ENCODE peak calls at places on chromosomes 2 and 18, in seven cellular contexts. N is mesendoderm, L is H9, Q is neuronal stem cell, Y is H1, M is mesenchymal stem cell, P is trophoblast cell. I is an unnamed sample.
A peak's percentile ranks its signal among the peaks of the same experiment; 100 is the strongest.

GRCh38 chr18:75248426-75249191 is 38.0 kb downstream of the TSHZ1 start:
- DNase-seq in N (no peak), L (no peak), Q (no peak), Y (no peak), M (peak; percentile 18), P (no peak), I (no peak)

GRCh38 chr2:138846216-138846821 is 66.1 kb upstream of the NXPH2 start:
- DNase-seq in N (peak; percentile 21), L (no peak), Q (no peak), Y (no peak), M (peak; percentile 17), P (no peak), I (peak; percentile 7)

GRCh38 chr2:41965886-41966285 is 81.9 kb upstream of the PKDCC start:
- DNase-seq in N (no peak), L (no peak), Q (no peak), Y (no peak), M (peak; percentile 46), P (no peak), I (no peak)

GRCh38 chr2:147327636-147328035 is 517.2 kb upstream of the ACVR2A start:
- DNase-seq in N (no peak), L (no peak), Q (no peak), Y (no peak), M (no peak), P (no peak), I (no peak)

GRCh38 chr2:218858671-218859555 is 692 bp upstream of the WNT6 start:
- DNase-seq in N (no peak), L (peak; percentile 60), Q (no peak), Y (peak; percentile 74), M (no peak), P (no peak), I (no peak)

GRCh38 chr2:101036562-101036961 is 34.5 kb downstream of the RPL31 start:
- DNase-seq in N (peak; percentile 20), L (no peak), Q (no peak), Y (no peak), M (peak; percentile 49), P (no peak), I (peak; percentile 33)

GRCh38 chr2:111670776-111671175 is 213.2 kb downstream of the ANAPC1 start:
- DNase-seq in N (no peak), L (no peak), Q (no peak), Y (peak; percentile 31), M (no peak), P (no peak), I (no peak)

GRCh38 chr2:54601339-54601738 is 122.1 kb upstream of the EML6 start:
- DNase-seq in N (no peak), L (no peak), Q (no peak), Y (no peak), M (no peak), P (no peak), I (no peak)

GRCh38 chr18:56952026-56952425 is 194.9 kb upstream of the BOD1L2 start:
- DNase-seq in N (peak; percentile 24), L (no peak), Q (no peak), Y (no peak), M (no peak), P (no peak), I (no peak)

GRCh38 chr18:13910986-13911385 is 4.3 kb downstream of the MC2R start:
- DNase-seq in N (no peak), L (no peak), Q (no peak), Y (peak; percentile 27), M (no peak), P (no peak), I (no peak)

GRCh38 chr2:120853294-120854013 is 117.8 kb downstream of the GLI2 start:
- DNase-seq in N (no peak), L (no peak), Q (no peak), Y (no peak), M (no peak), P (no peak), I (no peak)

GRCh38 chr2:112831956-112832567 is 4.5 kb downstream of the IL1B start:
- DNase-seq in N (no peak), L (no peak), Q (no peak), Y (no peak), M (no peak), P (no peak), I (no peak)

GRCh38 chr2:182779323-182779722 is 63.3 kb downstream of the DNAJC10 start:
- DNase-seq in N (no peak), L (no peak), Q (no peak), Y (no peak), M (no peak), P (no peak), I (no peak)
- H2BK120ac ChIP-seq in N (no peak overlapping the region), L (no peak overlapping the region), Q (no peak overlapping the region), Y (no peak overlapping the region), M (no peak overlapping the region), P (no peak overlapping the region), I (no peak overlapping the region)

GRCh38 chr2:1458432-1458831 is 45.2 kb downstream of the TPO start:
- DNase-seq in N (no peak), L (no peak), Q (no peak), Y (no peak), M (no peak), P (no peak), I (no peak)

GRCh38 chr2:1451451-1451850 is 38.2 kb downstream of the TPO start:
- DNase-seq in N (no peak), L (no peak), Q (no peak), Y (no peak), M (no peak), P (no peak), I (no peak)

GRCh38 chr2:1453561-1453960 is 40.3 kb downstream of the TPO start:
- DNase-seq in N (no peak), L (no peak), Q (no peak), Y (no peak), M (no peak), P (no peak), I (no peak)

GRCh38 chr2:1454346-1454745 is 41.1 kb downstream of the TPO start:
- DNase-seq in N (no peak), L (no peak), Q (no peak), Y (no peak), M (no peak), P (no peak), I (no peak)

DNA sequence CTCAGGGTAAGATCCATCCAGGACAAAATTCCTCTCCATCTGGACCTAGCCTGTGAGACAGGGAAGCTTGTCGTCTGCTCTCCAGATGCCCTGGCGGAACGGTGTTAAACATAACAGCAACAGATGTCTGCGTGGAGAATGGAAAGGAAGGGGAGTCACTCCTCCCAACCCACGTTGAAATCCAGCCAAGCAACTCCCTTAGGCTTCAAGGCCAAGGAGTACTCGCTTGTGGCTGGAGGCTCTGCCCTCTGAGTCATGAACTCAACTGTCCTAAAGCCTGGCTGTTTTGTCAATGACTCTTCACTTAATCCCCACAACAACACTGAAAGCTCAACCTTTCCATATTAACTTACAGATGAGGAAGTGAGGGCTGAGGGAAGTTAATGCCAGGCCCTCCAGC is 42.2 kb downstream of the TPO start:
- DNase-seq in N (no peak), L (no peak), Q (no peak), Y (no peak), M (no peak), P (no peak), I (no peak)
- H2BK120ac ChIP-seq in N (no peak overlapping the region), L (no peak overlapping the region), Q (no peak overlapping the region), Y (no peak overlapping the region), M (no peak overlapping the region), P (no peak overlapping the region), I (no peak overlapping the region)

GRCh38 chr2:47842846-47843245 is 59.9 kb downstream of the MSH6 start:
- DNase-seq in N (no peak), L (no peak), Q (no peak), Y (no peak), M (no peak), P (no peak), I (no peak)

GRCh38 chr2:47849368-47849767 is 56.9 kb downstream of the FBXO11 start:
- DNase-seq in N (no peak), L (no peak), Q (no peak), Y (no peak), M (no peak), P (no peak), I (no peak)

GRCh38 chr2:47838249-47838648 is 55.3 kb downstream of the MSH6 start:
- DNase-seq in N (no peak), L (no peak), Q (no peak), Y (no peak), M (no peak), P (no peak), I (no peak)

DNA sequence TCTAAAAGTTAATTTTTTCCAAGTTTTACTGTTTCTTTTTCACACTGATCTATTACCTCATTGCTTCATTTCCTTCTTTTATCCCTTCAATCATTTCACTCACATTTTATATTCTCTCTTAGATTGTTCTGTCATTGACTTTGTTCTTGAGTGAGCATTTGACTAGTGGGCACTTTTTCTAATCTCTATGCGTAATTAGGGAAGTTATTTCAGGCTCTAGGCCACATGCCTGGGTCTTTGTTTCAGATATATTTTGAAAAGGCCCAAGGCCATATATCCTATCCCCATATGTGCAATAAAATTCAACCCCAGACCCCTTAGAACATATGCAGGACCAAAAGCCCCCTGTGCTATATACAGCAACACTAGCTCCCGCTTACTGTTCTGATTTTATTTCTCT is 61.2 kb downstream of the MSH6 start:
- DNase-seq in N (no peak), L (no peak), Q (no peak), Y (no peak), M (no peak), P (no peak), I (no peak)
- H2BK120ac ChIP-seq in N (no peak overlapping the region), L (no peak overlapping the region), Q (no peak overlapping the region), Y (no peak overlapping the region), M (no peak overlapping the region), P (no peak overlapping the region), I (no peak overlapping the region)

GRCh38 chr2:237714690-237715458 is 83.7 kb upstream of the RBM44 start:
- DNase-seq in N (peak; percentile 81), L (peak; percentile 40), Q (no peak), Y (no peak), M (peak; percentile 81), P (peak; percentile 93), I (peak; percentile 66)

GRCh38 chr2:237708491-237708890 is 81.1 kb downstream of the LRRFIP1 start:
- DNase-seq in N (no peak), L (no peak), Q (no peak), Y (no peak), M (no peak), P (peak; percentile 82), I (no peak)

GRCh38 chr2:237708961-237709360 is 81.6 kb downstream of the LRRFIP1 start:
- DNase-seq in N (no peak), L (no peak), Q (no peak), Y (no peak), M (no peak), P (peak; percentile 78), I (no peak)

GRCh38 chr2:237712477-237713377 is 85.3 kb downstream of the LRRFIP1 start:
- DNase-seq in N (no peak), L (peak; percentile 17), Q (no peak), Y (peak; percentile 41), M (no peak), P (no peak), I (no peak)

GRCh38 chr2:237711458-237712150 is 84.2 kb downstream of the LRRFIP1 start:
- DNase-seq in N (no peak), L (peak; percentile 31), Q (no peak), Y (peak; percentile 40), M (no peak), P (no peak), I (no peak)
- H2BK120ac ChIP-seq in N (no peak overlapping the region), L (no peak overlapping the region), Q (no peak overlapping the region), Y (no peak overlapping the region), M (no peak overlapping the region), P (no peak overlapping the region), I (no peak overlapping the region)

I was measured in IMR-90.